ENCODE peak calls at places on chromosomes 12 and 14, in five cellular contexts. T is activated gamma-delta T cell treated with anti-CD3 and anti-CD28 coated beads, Interleukin-2, amount 50 U/mL, for 16 hours; S is GM04504; X is esophagus squamous epithelium; H is ELR. K is an unnamed sample.

GRCh38 chr14:72495668-72496067 is 398.2 kb downstream of the DPF3 start:
- DNase-seq in H (peak), X (no peak), S (no peak), T (no peak), K (no peak)

GRCh38 chr12:32107376-32108267 is 975 bp downstream of the BICD1 start:
- DNase-seq in X (no peak), S (no peak), T (peak), H (peak), K (no peak)

GRCh38 chr12:70826156-70826555 is 94.4 kb downstream of the PTPRR start:
- DNase-seq in T (no peak), S (no peak), H (no peak), X (no peak), K (no peak)

GRCh38 chr14:92701826-92702225 is 46.6 kb downstream of the LGMN start:
- DNase-seq in X (no peak), H (no peak), S (no peak), T (no peak), K (no peak)

GRCh38 chr12:65152586-65152985 is 16.8 kb upstream of the LEMD3 start:
- DNase-seq in H (no peak), X (no peak), T (no peak), S (no peak), K (no peak)

GRCh38 chr12:108046633-108047032 is 82.5 kb upstream of the WSCD2 start:
- DNase-seq in T (no peak), H (no peak), X (no peak), S (no peak), K (no peak)

GRCh38 chr12:79883216-79883615 is 51.7 kb downstream of the PPP1R12A start:
- DNase-seq in T (no peak), X (no peak), H (peak), S (no peak), K (no peak)

GRCh38 chr12:89878327-89878726 is 169.7 kb upstream of the ATP2B1 start:
- DNase-seq in X (no peak), T (no peak), H (no peak), S (no peak), K (no peak)

GRCh38 chr14:90000935-90001334 is 45.2 kb downstream of the TDP1 start:
- DNase-seq in S (no peak), T (no peak), X (no peak), H (no peak), K (no peak)

GRCh38 chr14:68775614-68776126 is 17.2 kb downstream of the ZFP36L1 start:
- DNase-seq in H (peak), T (no peak), X (no peak), S (no peak), K (no peak)

GRCh38 chr14:90760591-90761316 is 55.5 kb downstream of the TTC7B start:
- DNase-seq in T (no peak), H (peak), S (no peak), X (no peak), K (no peak)

GRCh38 chr14:61549425-61549824 is 145.9 kb upstream of the HIF1A start:
- DNase-seq in H (no peak), T (no peak), S (no peak), X (no peak), K (no peak)

GRCh38 chr12:130161261-130162231 is 718 bp upstream of the FZD10 start:
- DNase-seq in T (no peak), H (no peak), S (no peak), X (no peak), K (no peak)

GRCh38 chr14:104091061-104091926 is 5.8 kb downstream of the ASPG start:
- DNase-seq in T (no peak), S (no peak), X (no peak), H (no peak), K (no peak)

GRCh38 chr14:23884541-23884904 is 69.0 kb upstream of the DHRS4 start:
- DNase-seq in S (no peak), X (no peak), T (no peak), H (no peak), K (no peak)

K was measured in MM.1S.